ENCODE peak calls at places on chromosomes 4 and X, in six cellular contexts. V, I, P, Z, J and H are unnamed samples.

GRCh38 chrX:85907316-85907715 is 140.0 kb downstream of the CHM start:
- DNase-seq in V (no peak), I (no peak), P (no peak), Z (no peak), J (no peak), H (no peak)

GRCh38 chrX:111123125-111123524 is 27.1 kb downstream of the PAK3 start:
- DNase-seq in V (no peak), I (no peak), P (no peak), Z (no peak), J (no peak), H (no peak)

GRCh38 chr4:113981591-113981990 is 2.1 kb upstream of the ARSJ start:
- DNase-seq in V (no peak), I (no peak), P (no peak), Z (no peak), J (no peak), H (no peak)

GRCh38 chr4:53763813-53764597 is 172.7 kb upstream of the LNX1 start:
- DNase-seq in V (no peak), I (no peak), P (no peak), Z (peak), J (no peak), H (no peak)

GRCh38 chr4:144820706-144821105 is 174.8 kb downstream of the HHIP start:
- DNase-seq in V (no peak), I (no peak), P (no peak), Z (no peak), J (no peak), H (no peak)

GRCh38 chr4:81577392-81577791 is 105.7 kb upstream of the RASGEF1B start:
- DNase-seq in V (no peak), I (no peak), P (no peak), Z (no peak), J (no peak), H (no peak)

GRCh38 chrX:2967998-2968909 is 38.1 kb upstream of the ARSH start:
- DNase-seq in V (no peak), I (no peak), P (no peak), Z (no peak), J (no peak), H (peak)

GRCh38 chr4:101346312-101346561 is 1.1 kb downstream of the PPP3CA start:
- DNase-seq in V (no peak), I (peak), P (no peak), Z (peak), J (no peak), H (no peak)

GRCh38 chr4:26862381-26862915 is 1.8 kb downstream of the STIM2 start:
- DNase-seq in V (no peak), I (no peak), P (no peak), Z (no peak), J (no peak), H (no peak)

GRCh38 chr4:2868840-2869487 is 25.3 kb downstream of the ADD1 start:
- DNase-seq in V (no peak), I (no peak), P (no peak), Z (no peak), J (no peak), H (no peak)

GRCh38 chr4:2869659-2870058 is 26.0 kb downstream of the ADD1 start:
- DNase-seq in V (no peak), I (no peak), P (no peak), Z (no peak), J (no peak), H (no peak)

GRCh38 chr4:2866891-2867290 is 23.2 kb downstream of the ADD1 start:
- DNase-seq in V (no peak), I (no peak), P (no peak), Z (no peak), J (no peak), H (no peak)

GRCh38 chr4:2866160-2866861 is 22.7 kb downstream of the ADD1 start:
- DNase-seq in V (no peak), I (peak), P (no peak), Z (no peak), J (no peak), H (no peak)

DNA sequence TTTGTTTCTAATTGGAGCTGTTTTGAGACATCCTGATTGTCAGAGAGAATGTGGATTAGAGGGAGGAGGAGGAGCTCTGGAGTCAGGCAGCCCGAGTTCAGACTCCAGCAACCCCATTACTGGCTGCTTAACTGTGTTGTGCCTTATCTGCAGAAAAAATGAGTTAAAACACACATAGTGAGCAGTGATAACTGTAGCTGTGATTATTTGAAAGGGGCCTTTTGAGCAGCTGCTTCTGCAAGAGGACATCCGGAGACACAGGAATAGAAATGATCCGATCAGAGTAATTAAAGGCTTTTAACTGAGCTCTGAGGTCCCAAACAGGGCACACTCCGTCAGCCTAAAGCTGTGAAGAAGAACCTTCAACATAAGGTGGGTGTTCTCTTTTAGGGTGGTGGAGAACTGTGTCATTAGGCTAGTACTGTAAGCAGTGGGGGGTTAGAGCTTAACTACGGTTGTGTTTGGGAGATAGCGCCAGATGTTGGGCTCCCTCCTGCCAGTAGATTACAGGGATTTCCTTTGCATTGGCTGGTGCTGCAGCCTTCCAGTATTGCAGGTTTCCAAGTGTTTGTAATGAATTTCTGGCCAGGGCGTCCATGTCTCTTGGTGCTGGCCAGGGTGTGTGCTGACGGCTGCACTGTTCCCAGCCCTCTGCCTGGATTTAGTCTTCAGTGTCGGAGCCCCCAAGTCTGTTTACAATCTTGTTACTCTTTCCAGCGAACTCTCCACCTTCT is 24.3 kb downstream of the ADD1 start:
- DNase-seq in V (no peak), I (peak), P (peak), Z (peak), J (no peak), H (no peak)
- TF ChIP-seq JUND in V (no peak), I (no peak), P (no peak), Z (no peak), J (no peak), H (no peak)

GRCh38 chr4:76611164-76611563 is 176.1 kb downstream of the SHROOM3 start:
- DNase-seq in V (no peak), I (no peak), P (no peak), Z (no peak), J (no peak), H (no peak)
- TF ChIP-seq JUND in V (no peak), I (no peak), P (no peak), Z (no peak), J (no peak), H (no peak)

GRCh38 chr4:120718979-120719566 is 203.5 kb downstream of the PRDM5 start:
- DNase-seq in V (no peak), I (peak), P (no peak), Z (peak), J (peak), H (no peak)

GRCh38 chr4:120722655-120723054 is 199.9 kb downstream of the PRDM5 start:
- DNase-seq in V (no peak), I (no peak), P (no peak), Z (no peak), J (no peak), H (no peak)

GRCh38 chr4:120723105-120723504 is 199.4 kb downstream of the PRDM5 start:
- DNase-seq in V (no peak), I (no peak), P (no peak), Z (no peak), J (no peak), H (no peak)

GRCh38 chr4:120723986-120724385 is 198.5 kb downstream of the PRDM5 start:
- DNase-seq in V (no peak), I (no peak), P (no peak), Z (no peak), J (no peak), H (no peak)

GRCh38 chr4:120720354-120720753 is 202.2 kb downstream of the PRDM5 start:
- DNase-seq in V (no peak), I (no peak), P (no peak), Z (no peak), J (no peak), H (no peak)
- TF ChIP-seq JUND in V (no peak), I (no peak), P (no peak), Z (no peak), J (no peak), H (no peak)

GRCh38 chr4:165328101-165328425 is 594 bp downstream of the MSMO1 start:
- DNase-seq in V (no peak), I (no peak), P (no peak), Z (peak), J (no peak), H (no peak)
- TF ChIP-seq JUND in V (no peak), I (no peak), P (no peak), Z (no peak), J (no peak), H (no peak)

DNA sequence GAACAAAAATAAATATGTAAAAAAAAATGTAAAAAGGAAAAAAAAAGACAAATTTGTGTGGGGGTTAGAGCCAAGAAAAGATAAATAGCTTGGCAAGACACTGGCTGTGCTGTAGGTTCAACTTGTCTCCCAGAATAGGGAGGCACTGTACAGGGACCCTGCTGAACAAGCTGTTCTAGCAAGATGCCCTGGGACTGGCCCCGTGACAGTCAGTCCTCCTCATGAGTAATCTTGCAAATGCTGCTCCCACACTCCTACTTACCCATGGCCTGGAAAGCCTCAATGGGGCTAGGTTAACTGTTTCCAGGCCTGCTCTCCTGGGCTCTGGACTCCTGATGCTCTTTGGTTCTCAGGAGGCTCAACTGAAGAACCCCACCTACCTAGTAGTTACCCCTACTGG is 106.8 kb downstream of the ATG4A start:
- DNase-seq in V (no peak), I (no peak), P (no peak), Z (no peak), J (no peak), H (no peak)
- TF ChIP-seq JUND in V (no peak), I (no peak), P (no peak), Z (no peak), J (no peak), H (no peak)

GRCh38 chr4:40881096-40881495 is 131.3 kb downstream of the NSUN7 start:
- DNase-seq in V (no peak), I (no peak), P (no peak), Z (no peak), J (no peak), H (no peak)
- TF ChIP-seq JUND in V (no peak), I (no peak), P (no peak), Z (no peak), J (no peak), H (no peak)

GRCh38 chrX:81301877-81302276 is 100.0 kb downstream of the SH3BGRL start:
- DNase-seq in V (no peak), I (no peak), P (no peak), Z (no peak), J (no peak), H (no peak)
- TF ChIP-seq JUND in V (no peak), I (no peak), P (no peak), Z (no peak), J (no peak), H (no peak)

GRCh38 chr4:104421576-104421975 is 73.1 kb downstream of the CXXC4 start:
- DNase-seq in V (no peak), I (no peak), P (no peak), Z (no peak), J (no peak), H (no peak)

GRCh38 chr4:104425003-104425402 is 69.7 kb downstream of the CXXC4 start:
- DNase-seq in V (no peak), I (no peak), P (no peak), Z (no peak), J (no peak), H (no peak)

GRCh38 chr4:104425948-104426347 is 68.7 kb downstream of the CXXC4 start:
- DNase-seq in V (no peak), I (no peak), P (no peak), Z (no peak), J (no peak), H (no peak)

GRCh38 chr4:104420766-104421165 is 73.9 kb downstream of the CXXC4 start:
- DNase-seq in V (no peak), I (no peak), P (no peak), Z (no peak), J (no peak), H (no peak)

GRCh38 chr4:104424368-104424921 is 70.2 kb downstream of the CXXC4 start:
- DNase-seq in V (no peak), I (no peak), P (no peak), Z (no peak), J (no peak), H (no peak)
- TF ChIP-seq JUND in V (no peak), I (no peak), P (no peak), Z (no peak), J (no peak), H (no peak)